ENCODE peak calls at places on chromosomes 6 and 20, in nine cellular contexts. P is brain microvascular endothelial cell; Y is activated T-cell treated with anti-CD3 and anti-CD28 coated beads, Interleukin-2, amount 50 U/mL, for 4 hours; B is NCI-H1417; T is fibroblast of lung; H is amniotic stem cell; G is GM13977; W is kidney glomerular epithelial cell; M is iPS DF 6.9. N is an unnamed sample.

GRCh38 chr6:75750925-75751324 is 1.9 kb downstream of the MYO6 start:
- DNase-seq in H (no peak), B (no peak), T (no peak), Y (no peak), P (no peak), G (no peak), M (no peak), W (no peak), N (no peak)

GRCh38 chr6:44431118-44431725 is 43.7 kb downstream of the CDC5L start:
- DNase-seq in T (peak), M (peak), H (peak), P (peak), B (peak), W (peak), G (peak), Y (peak), N (peak)

GRCh38 chr20:1652104-1652503 is 5.5 kb downstream of the SIRPG start:
- DNase-seq in B (no peak), W (no peak), G (no peak), H (no peak), M (no peak), T (no peak), P (no peak), Y (no peak), N (no peak)

GRCh38 chr6:169967687-169968086 is 216.3 kb downstream of the ERMARD start:
- DNase-seq in Y (no peak), H (no peak), T (no peak), M (no peak), P (no peak), B (no peak), G (no peak), W (no peak), N (no peak)

GRCh38 chr6:25006565-25007001 is 70.8 kb upstream of the RIPOR2 start:
- DNase-seq in M (no peak), W (no peak), Y (no peak), P (peak), B (peak), T (peak), H (no peak), G (no peak), N (peak)

GRCh38 chr6:149860834-149861602 is 3.1 kb downstream of the LRP11 start:
- DNase-seq in G (no peak), W (no peak), P (no peak), T (no peak), M (no peak), B (peak), Y (no peak), H (no peak), N (peak)

GRCh38 chr6:25107218-25107617 is 171.5 kb upstream of the RIPOR2 start:
- DNase-seq in M (no peak), P (no peak), W (no peak), G (no peak), T (no peak), H (no peak), Y (no peak), B (peak), N (no peak)

GRCh38 chr20:45904583-45905504 is 7.1 kb downstream of the PLTP start:
- DNase-seq in W (no peak), H (no peak), T (no peak), G (no peak), B (peak), M (no peak), Y (no peak), P (no peak), N (no peak)

GRCh38 chr20:49563015-49563980 is 4.6 kb downstream of the PTGIS start:
- DNase-seq in T (no peak), H (no peak), P (no peak), M (no peak), G (no peak), W (no peak), B (no peak), Y (no peak), N (no peak)

GRCh38 chr6:83852528-83853177 is 507 bp upstream of the RIPPLY2 start:
- DNase-seq in Y (no peak), W (no peak), M (no peak), H (no peak), G (peak), P (no peak), B (peak), T (no peak), N (no peak)

GRCh38 chr20:63463400-63464288 is 8.8 kb downstream of the KCNQ2 start:
- DNase-seq in M (no peak), B (no peak), G (no peak), Y (no peak), W (no peak), T (peak), P (no peak), H (no peak), N (no peak)

GRCh38 chr6:3997144-3997770 is 81.7 kb downstream of the FAM217A start:
- DNase-seq in W (no peak), G (no peak), P (peak), Y (no peak), M (no peak), H (peak), T (peak), B (no peak), N (no peak)

GRCh38 chr6:29524982-29525639 is 34.4 kb downstream of the UBD start:
- DNase-seq in Y (no peak), G (no peak), H (no peak), M (peak), B (no peak), P (no peak), T (no peak), W (no peak), N (no peak)

GRCh38 chr6:55176958-55177357 is 2.6 kb downstream of the HCRTR2 start:
- DNase-seq in T (peak), W (peak), B (no peak), H (no peak), M (no peak), G (no peak), P (peak), Y (no peak), N (no peak)

GRCh38 chr20:35093245-35093884 is 758 bp upstream of the TRPC4AP start:
- DNase-seq in B (peak), M (no peak), Y (peak), G (no peak), T (peak), W (peak), H (no peak), P (peak), N (no peak)

GRCh38 chr20:16013631-16014030 is 559.6 kb downstream of the KIF16B start:
- DNase-seq in G (no peak), B (no peak), Y (no peak), P (no peak), W (no peak), H (no peak), T (no peak), M (no peak), N (no peak)

GRCh38 chr20:4916991-4917881 is 84.1 kb downstream of the SLC23A2 start:
- DNase-seq in T (peak), M (no peak), W (peak), H (no peak), G (no peak), Y (no peak), P (peak), B (no peak), N (no peak)

GRCh38 chr6:20881365-20881764 is 347.1 kb downstream of the CDKAL1 start:
- DNase-seq in H (no peak), T (no peak), M (no peak), B (no peak), G (no peak), P (no peak), W (no peak), Y (no peak), N (no peak)

GRCh38 chr20:16313917-16314316 is 259.3 kb downstream of the KIF16B start:
- DNase-seq in T (no peak), G (no peak), Y (no peak), P (no peak), M (no peak), B (no peak), W (no peak), H (no peak), N (no peak)

GRCh38 chr6:73585566-73586415 is 65.0 kb upstream of the EEF1A1 start:
- DNase-seq in G (peak), P (peak), B (no peak), M (no peak), Y (peak), H (peak), W (peak), T (peak), N (no peak)

GRCh38 chr6:27188885-27189418 is 58.5 kb upstream of the PRSS16 start:
- DNase-seq in T (peak), P (peak), W (peak), H (peak), M (no peak), B (peak), Y (peak), G (peak), N (peak)

GRCh38 chr6:6131492-6132109 is 124.9 kb upstream of the NRN1 start:
- DNase-seq in T (no peak), B (peak), P (no peak), G (peak), W (no peak), M (peak), H (no peak), Y (no peak), N (no peak)

GRCh38 chr6:13760948-13761347 is 49.3 kb upstream of the RANBP9 start:
- DNase-seq in Y (no peak), B (no peak), M (no peak), H (peak), W (no peak), P (no peak), T (peak), G (no peak), N (no peak)

GRCh38 chr6:10847684-10848083 is 9.3 kb upstream of the MAK start:
- DNase-seq in B (peak), W (no peak), T (no peak), Y (no peak), G (no peak), M (no peak), H (no peak), P (no peak), N (no peak)